ENCODE peak calls at places on chromosomes 16 and 17, in ten cellular contexts. L, I, U, G, R, B, F, P, E and C are unnamed samples.

GRCh38 chr16:75263963-75264445 is 12.6 kb upstream of the BCAR1 start:
- DNase-seq in F (no peak), E (no peak), P (no peak), I (no peak), U (no peak), G (peak), B (no peak), R (no peak), L (no peak), C (no peak)

GRCh38 chr17:38921756-38922411 is 3.5 kb upstream of the LASP1NB start:
- DNase-seq in F (no peak), L (no peak), P (no peak), B (no peak), U (no peak), R (no peak), E (peak), I (no peak), G (no peak), C (peak)

GRCh38 chr17:4307179-4307930 is 43.6 kb upstream of the ANKFY1 start:
- DNase-seq in L (no peak), E (no peak), R (peak), U (no peak), G (no peak), I (no peak), P (no peak), F (no peak), B (no peak), C (no peak)

GRCh38 chr17:65370669-65371126 is 190.8 kb downstream of the AXIN2 start:
- DNase-seq in B (no peak), P (no peak), U (peak), R (no peak), L (no peak), F (no peak), E (peak), I (no peak), G (no peak), C (no peak)

GRCh38 chr17:73695035-73695738 is 50.9 kb upstream of the SDK2 start:
- DNase-seq in I (no peak), U (no peak), P (no peak), G (no peak), E (no peak), F (no peak), L (no peak), B (no peak), R (peak), C (no peak)

GRCh38 chr17:67655478-67656148 is 62.1 kb upstream of the NOL11 start:
- DNase-seq in U (no peak), B (no peak), R (no peak), G (no peak), I (no peak), P (no peak), L (no peak), E (no peak), F (no peak), C (no peak)

GRCh38 chr16:65148804-65149203 is 26.9 kb upstream of the CDH11 start:
- DNase-seq in I (no peak), L (no peak), E (no peak), F (no peak), G (no peak), B (no peak), P (no peak), U (no peak), R (no peak), C (no peak)

GRCh38 chr16:85983606-85984005 is 84.6 kb downstream of the IRF8 start:
- DNase-seq in R (no peak), E (no peak), L (no peak), B (no peak), G (no peak), P (no peak), F (peak), I (no peak), U (no peak), C (no peak)

GRCh38 chr17:17494499-17495447 is 1.4 kb downstream of the RASD1 start:
- DNase-seq in B (peak), E (no peak), G (peak), L (no peak), R (peak), P (peak), F (peak), U (peak), I (peak), C (no peak)

GRCh38 chr17:39174907-39175694 is 9.1 kb upstream of the ARL5C start:
- DNase-seq in B (no peak), U (peak), G (peak), F (peak), R (peak), I (peak), L (peak), E (no peak), P (peak), C (peak)

GRCh38 chr17:83073389-83074063 is 5.9 kb upstream of the METRNL start:
- DNase-seq in B (peak), L (no peak), F (peak), G (no peak), U (no peak), E (no peak), P (no peak), R (no peak), I (no peak), C (peak)

GRCh38 chr17:1069847-1070246 is 72.9 kb downstream of the TIMM22 start:
- DNase-seq in E (no peak), P (no peak), B (no peak), L (no peak), F (peak), R (no peak), G (no peak), I (no peak), U (no peak), C (no peak)

GRCh38 chr16:85187447-85187846 is 75.2 kb upstream of the CIBAR2 start:
- DNase-seq in R (peak), U (no peak), E (no peak), G (no peak), L (no peak), P (no peak), F (no peak), B (no peak), I (no peak), C (no peak)

GRCh38 chr17:15885770-15886169 is 59.2 kb upstream of the ADORA2B start:
- DNase-seq in B (peak), L (no peak), G (no peak), P (no peak), F (no peak), I (no peak), E (no peak), U (no peak), R (no peak), C (no peak)

GRCh38 chr17:68431661-68432071 is 25.6 kb downstream of the WIPI1 start:
- DNase-seq in B (no peak), I (peak), P (no peak), R (peak), U (peak), L (peak), G (no peak), E (no peak), F (no peak), C (peak)

DNA sequence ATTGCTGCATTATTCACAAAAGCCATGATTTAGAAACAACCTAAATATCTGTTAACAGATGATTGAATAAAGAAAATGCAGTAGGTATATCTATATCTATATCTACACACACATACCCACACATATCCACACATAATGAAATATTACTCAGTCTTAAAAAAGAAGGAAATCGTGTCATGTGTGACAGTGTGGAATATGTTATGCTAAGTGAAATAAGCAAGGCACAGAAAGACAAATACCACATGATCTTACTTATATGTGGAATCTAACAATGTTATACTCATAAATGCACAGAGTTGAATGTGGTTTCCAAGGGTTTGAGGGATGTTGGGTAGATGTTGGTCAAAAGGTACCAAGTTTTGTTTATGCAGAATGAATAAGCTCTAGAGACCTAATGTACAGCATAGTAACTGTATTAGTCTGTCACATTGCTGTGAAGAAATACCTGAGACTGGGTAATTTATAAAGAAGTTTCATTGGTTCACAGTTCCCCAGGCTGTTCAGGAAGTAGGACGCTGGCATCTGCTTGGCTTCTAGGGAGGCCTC is 156.1 kb downstream of the FTO start:
- DNase-seq in B (no peak), E (no peak), P (no peak), I (no peak), F (no peak), G (no peak), L (no peak), U (no peak), R (no peak), C (no peak)
- H3K27ac ChIP-seq in B (no peak), E (no peak), P (no peak), I (no peak), F (no peak), G (no peak), L (no peak), U (no peak), R (no peak), C (no peak)

GRCh38 chr16:68355447-68356248 is 44.8 kb downstream of the PRMT7 start:
- DNase-seq in R (no peak), G (no peak), I (no peak), F (no peak), E (no peak), L (no peak), B (no peak), P (no peak), U (no peak), C (peak)

GRCh38 chr16:68354816-68355215 is 44.0 kb downstream of the PRMT7 start:
- DNase-seq in U (no peak), R (no peak), B (no peak), E (no peak), P (no peak), L (no peak), I (no peak), G (no peak), F (no peak), C (no peak)

GRCh38 chr16:68351463-68351862 is 40.6 kb downstream of the PRMT7 start:
- DNase-seq in L (no peak), F (no peak), U (no peak), G (peak), R (no peak), E (no peak), B (no peak), I (no peak), P (no peak), C (no peak)

GRCh38 chr16:68351991-68352431 is 41.2 kb downstream of the PRMT7 start:
- DNase-seq in F (no peak), G (peak), B (no peak), E (no peak), I (no peak), U (no peak), R (no peak), L (no peak), P (no peak), C (no peak)

GRCh38 chr16:68353366-68353765 is 42.5 kb downstream of the PRMT7 start:
- DNase-seq in P (no peak), R (no peak), L (no peak), G (peak), F (no peak), B (no peak), U (no peak), E (no peak), I (no peak), C (no peak)
- H3K27ac ChIP-seq in P (no peak), R (no peak), L (no peak), G (no peak), F (no peak), B (no peak), U (no peak), E (no peak), I (no peak), C (no peak)

GRCh38 chr17:13346592-13346991 is 255.1 kb downstream of the HS3ST3A1 start:
- DNase-seq in F (no peak), P (no peak), U (no peak), R (no peak), I (no peak), L (no peak), G (no peak), E (no peak), B (no peak), C (no peak)
- H3K27ac ChIP-seq in F (no peak), P (no peak), U (peak), R (no peak), I (no peak), L (no peak), G (no peak), E (no peak), B (peak), C (peak)

GRCh38 chr16:31466381-31466841 is 5.5 kb upstream of the TGFB1I1 start:
- DNase-seq in F (no peak), I (no peak), L (no peak), B (no peak), E (no peak), U (no peak), R (no peak), G (no peak), P (no peak), C (no peak)

GRCh38 chr16:31464781-31465260 is 5.5 kb downstream of the ARMC5 start:
- DNase-seq in R (no peak), B (no peak), I (no peak), L (no peak), P (no peak), U (no peak), F (peak), G (no peak), E (no peak), C (no peak)

GRCh38 chr16:31467151-31467550 is 4.8 kb upstream of the TGFB1I1 start:
- DNase-seq in R (no peak), G (no peak), I (no peak), E (no peak), P (no peak), L (no peak), B (no peak), U (no peak), F (no peak), C (peak)

GRCh38 chr16:31464348-31464769 is 5.1 kb downstream of the ARMC5 start:
- DNase-seq in P (no peak), R (no peak), I (no peak), B (no peak), E (no peak), F (no peak), G (no peak), L (no peak), U (no peak), C (no peak)

DNA sequence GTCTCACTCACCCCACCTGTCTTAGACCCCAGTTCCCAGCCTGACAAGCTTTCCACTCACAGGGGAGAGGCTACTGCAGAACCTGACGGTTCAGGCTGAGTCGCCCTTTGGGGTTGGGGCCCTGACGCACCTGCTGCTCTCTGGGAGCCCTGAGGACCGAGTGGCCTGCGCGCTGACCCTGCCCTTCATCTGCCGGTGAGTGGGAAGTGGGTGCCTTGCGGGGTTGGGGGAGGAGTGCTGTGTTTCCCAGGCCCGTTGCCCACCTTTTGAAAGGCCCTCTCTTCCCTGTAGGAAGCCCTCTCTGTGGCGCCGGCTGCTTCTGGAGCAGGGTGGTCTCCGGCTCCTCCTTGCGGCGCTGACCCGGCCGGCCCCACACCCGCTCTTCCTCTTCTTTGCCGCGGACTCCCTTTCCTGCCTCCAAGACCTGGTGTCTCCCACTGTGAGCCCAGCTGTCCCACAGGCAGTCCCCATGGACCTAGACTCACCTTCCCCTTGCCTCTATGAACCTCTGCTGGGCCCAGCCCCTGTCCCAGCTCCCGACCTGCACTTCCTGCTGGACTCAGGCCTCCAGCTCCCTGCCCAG is 6.1 kb upstream of the TGFB1I1 start:
- DNase-seq in G (no peak), F (no peak), R (no peak), B (no peak), I (no peak), L (no peak), U (no peak), E (no peak), P (no peak), C (no peak)
- H3K27ac ChIP-seq in G (no peak), F (no peak), R (no peak), B (no peak), I (no peak), L (no peak), U (no peak), E (no peak), P (no peak), C (no peak)

GRCh38 chr17:40916366-40916765 is 21.1 kb downstream of the KRT23 start:
- DNase-seq in F (no peak), P (no peak), I (no peak), R (no peak), G (no peak), B (no peak), L (no peak), E (no peak), U (no peak), C (no peak)
- H3K27ac ChIP-seq in F (no peak), P (no peak), I (no peak), R (no peak), G (no peak), B (peak), L (peak), E (no peak), U (peak), C (no peak)

DNA sequence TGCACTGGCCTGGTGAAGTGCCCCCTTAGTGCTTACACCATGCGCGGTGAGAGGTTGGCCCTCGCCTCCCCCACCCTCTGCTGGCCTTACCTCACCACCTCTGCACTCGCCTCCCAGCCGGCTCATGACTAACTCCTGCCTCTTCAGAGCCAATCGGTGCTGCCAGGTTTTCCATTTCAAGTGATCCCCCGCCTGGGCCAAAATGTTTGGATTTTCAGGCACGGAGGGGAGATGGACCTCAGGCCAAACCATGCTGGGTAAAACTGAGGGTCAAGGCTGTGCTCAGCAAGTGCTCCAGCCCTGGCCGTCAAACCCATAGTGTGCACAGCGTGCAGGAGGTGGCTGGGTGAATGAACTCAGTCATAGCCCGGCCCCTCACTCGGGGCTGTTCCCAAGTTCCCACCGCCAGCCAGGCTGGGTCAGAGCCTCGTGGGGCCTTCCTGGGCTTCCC is 175.4 kb downstream of the SEC14L1 start:
- DNase-seq in P (no peak), B (peak), F (no peak), U (peak), G (peak), I (no peak), R (peak), E (no peak), L (no peak), C (no peak)
- H3K27ac ChIP-seq in P (no peak), B (peak), F (no peak), U (no peak), G (peak), I (no peak), R (no peak), E (peak), L (peak), C (no peak)